ENCODE peak calls at places on chromosomes 4 and X, in six cellular contexts. One of them, this sample, is unnamed. For H3K4me1 and H3K9me3, the result is how much of the 10 kb centered on the place peaks cover.

GRCh38 chr4:111618908-111619307 is 526.3 kb upstream of the FAM241A start:
- DNase-seq in SJSA1: no peak
- DNase-seq in cardiac muscle cell: peak
- DNase-seq in lower lobe of right lung: no peak
- DNase-seq in right lobe of liver: no peak
- DNase-seq in left ventricle myocardium inferior: no peak
- DNase-seq in this sample: no peak

GRCh38 chrX:119880552-119881437 is 9.2 kb downstream of the NDUFA1 start:
- DNase-seq in cardiac muscle cell: peak
- DNase-seq in right lobe of liver: no peak
- DNase-seq in left ventricle myocardium inferior: no peak
- DNase-seq in lower lobe of right lung: no peak
- DNase-seq in SJSA1: peak
- DNase-seq in this sample: no peak

GRCh38 chrX:153983321-153983729 is 10.8 kb downstream of the TMEM187 start:
- DNase-seq in left ventricle myocardium inferior: no peak
- DNase-seq in cardiac muscle cell: no peak
- DNase-seq in lower lobe of right lung: no peak
- DNase-seq in SJSA1: no peak
- DNase-seq in right lobe of liver: no peak
- DNase-seq in this sample: no peak

GRCh38 chr4:79653871-79654270 is 245.8 kb upstream of the GK2 start:
- DNase-seq in left ventricle myocardium inferior: no peak
- DNase-seq in SJSA1: no peak
- DNase-seq in right lobe of liver: no peak
- DNase-seq in lower lobe of right lung: no peak
- DNase-seq in cardiac muscle cell: no peak
- DNase-seq in this sample: no peak

GRCh38 chrX:128781506-128781905 is 729.3 kb upstream of the ACTRT1 start:
- DNase-seq in SJSA1: no peak
- DNase-seq in lower lobe of right lung: no peak
- DNase-seq in right lobe of liver: no peak
- DNase-seq in cardiac muscle cell: peak
- DNase-seq in left ventricle myocardium inferior: no peak
- DNase-seq in this sample: no peak

GRCh38 chrX:87397103-87397886 is 120.3 kb upstream of the KLHL4 start:
- DNase-seq in cardiac muscle cell: peak
- DNase-seq in lower lobe of right lung: no peak
- DNase-seq in right lobe of liver: no peak
- DNase-seq in left ventricle myocardium inferior: no peak
- DNase-seq in SJSA1: no peak
- DNase-seq in this sample: no peak

GRCh38 chrX:149937881-149938426 is 337 bp downstream of the EOLA2 start:
- DNase-seq in left ventricle myocardium inferior: peak
- DNase-seq in SJSA1: peak
- DNase-seq in lower lobe of right lung: peak
- DNase-seq in right lobe of liver: no peak
- DNase-seq in cardiac muscle cell: no peak
- DNase-seq in this sample: peak

GRCh38 chrX:70434914-70435586 is 9.6 kb upstream of the DLG3 start:
- DNase-seq in lower lobe of right lung: no peak
- DNase-seq in right lobe of liver: no peak
- DNase-seq in left ventricle myocardium inferior: peak
- DNase-seq in cardiac muscle cell: peak
- DNase-seq in SJSA1: peak
- DNase-seq in this sample: peak

GRCh38 chrX:98029861-98030260 is 1146.2 kb downstream of the RPA4 start:
- DNase-seq in right lobe of liver: peak
- DNase-seq in lower lobe of right lung: no peak
- DNase-seq in SJSA1: no peak
- DNase-seq in cardiac muscle cell: no peak
- DNase-seq in left ventricle myocardium inferior: no peak
- DNase-seq in this sample: no peak

GRCh38 chr4:93764647-93765246 is 63.8 kb upstream of the ATOH1 start:
- DNase-seq in right lobe of liver: no peak
- DNase-seq in cardiac muscle cell: peak
- DNase-seq in left ventricle myocardium inferior: no peak
- DNase-seq in lower lobe of right lung: no peak
- DNase-seq in SJSA1: no peak
- DNase-seq in this sample: no peak

GRCh38 chr4:183100827-183101226 is 1.8 kb downstream of the WWC2 start:
- DNase-seq in left ventricle myocardium inferior: no peak
- DNase-seq in SJSA1: no peak
- DNase-seq in right lobe of liver: no peak
- DNase-seq in lower lobe of right lung: no peak
- DNase-seq in cardiac muscle cell: no peak
- DNase-seq in this sample: no peak

GRCh38 chr4:39936565-39937418 is 40.9 kb downstream of the PDS5A start:
- DNase-seq in left ventricle myocardium inferior: no peak
- DNase-seq in SJSA1: no peak
- DNase-seq in right lobe of liver: no peak
- DNase-seq in cardiac muscle cell: no peak
- DNase-seq in lower lobe of right lung: no peak
- DNase-seq in this sample: no peak

GRCh38 chrX:77788050-77788449 is 2.0 kb upstream of the ATRX start:
- DNase-seq in right lobe of liver: no peak
- DNase-seq in left ventricle myocardium inferior: no peak
- DNase-seq in SJSA1: no peak
- DNase-seq in cardiac muscle cell: no peak
- DNase-seq in lower lobe of right lung: no peak
- DNase-seq in this sample: no peak

GRCh38 chrX:46485897-46486296 is 59.3 kb downstream of the ZNF674 start:
- DNase-seq in right lobe of liver: no peak
- DNase-seq in lower lobe of right lung: no peak
- DNase-seq in left ventricle myocardium inferior: no peak
- DNase-seq in cardiac muscle cell: no peak
- DNase-seq in SJSA1: no peak
- DNase-seq in this sample: no peak

GRCh38 chr4:88211473-88212252 is 53.2 kb upstream of the ABCG2 start:
- DNase-seq in SJSA1: no peak
- DNase-seq in cardiac muscle cell: peak
- DNase-seq in right lobe of liver: no peak
- DNase-seq in left ventricle myocardium inferior: no peak
- DNase-seq in lower lobe of right lung: no peak
- DNase-seq in this sample: no peak

GRCh38 chr4:99209671-99210070 is 9.4 kb downstream of the ADH6 start:
- DNase-seq in SJSA1: no peak
- DNase-seq in right lobe of liver: no peak
- DNase-seq in left ventricle myocardium inferior: no peak
- DNase-seq in cardiac muscle cell: peak
- DNase-seq in lower lobe of right lung: no peak
- DNase-seq in this sample: no peak

GRCh38 chr4:56506110-56506705 is 617 bp downstream of the ARL9 start:
- DNase-seq in cardiac muscle cell: peak
- DNase-seq in left ventricle myocardium inferior: no peak
- DNase-seq in SJSA1: no peak
- DNase-seq in lower lobe of right lung: no peak
- DNase-seq in right lobe of liver: no peak
- DNase-seq in this sample: no peak

GRCh38 chr4:98663226-98664006 is 5.0 kb upstream of the TSPAN5 start:
- DNase-seq in cardiac muscle cell: no peak
- DNase-seq in lower lobe of right lung: no peak
- DNase-seq in right lobe of liver: no peak
- DNase-seq in SJSA1: no peak
- DNase-seq in left ventricle myocardium inferior: peak
- DNase-seq in this sample: peak

GRCh38 chr4:147639388-147639787 is 22.2 kb downstream of the TMEM184C start:
- DNase-seq in lower lobe of right lung: no peak
- DNase-seq in SJSA1: no peak
- DNase-seq in right lobe of liver: no peak
- DNase-seq in cardiac muscle cell: no peak
- DNase-seq in left ventricle myocardium inferior: no peak
- DNase-seq in this sample: no peak

GRCh38 chrX:68895339-68896250 is 66.8 kb downstream of the EFNB1 start:
- DNase-seq in lower lobe of right lung: peak
- DNase-seq in left ventricle myocardium inferior: no peak
- DNase-seq in right lobe of liver: no peak
- DNase-seq in SJSA1: no peak
- DNase-seq in cardiac muscle cell: peak
- DNase-seq in this sample: peak
- H3K27ac ChIP-seq in lower lobe of right lung: peak
- H3K27ac ChIP-seq in left ventricle myocardium inferior: peak
- H3K27ac ChIP-seq in right lobe of liver: peak
- H3K27ac ChIP-seq in SJSA1: no peak
- H3K27ac ChIP-seq in cardiac muscle cell: peak
- H3K27ac ChIP-seq in this sample: peak

DNA sequence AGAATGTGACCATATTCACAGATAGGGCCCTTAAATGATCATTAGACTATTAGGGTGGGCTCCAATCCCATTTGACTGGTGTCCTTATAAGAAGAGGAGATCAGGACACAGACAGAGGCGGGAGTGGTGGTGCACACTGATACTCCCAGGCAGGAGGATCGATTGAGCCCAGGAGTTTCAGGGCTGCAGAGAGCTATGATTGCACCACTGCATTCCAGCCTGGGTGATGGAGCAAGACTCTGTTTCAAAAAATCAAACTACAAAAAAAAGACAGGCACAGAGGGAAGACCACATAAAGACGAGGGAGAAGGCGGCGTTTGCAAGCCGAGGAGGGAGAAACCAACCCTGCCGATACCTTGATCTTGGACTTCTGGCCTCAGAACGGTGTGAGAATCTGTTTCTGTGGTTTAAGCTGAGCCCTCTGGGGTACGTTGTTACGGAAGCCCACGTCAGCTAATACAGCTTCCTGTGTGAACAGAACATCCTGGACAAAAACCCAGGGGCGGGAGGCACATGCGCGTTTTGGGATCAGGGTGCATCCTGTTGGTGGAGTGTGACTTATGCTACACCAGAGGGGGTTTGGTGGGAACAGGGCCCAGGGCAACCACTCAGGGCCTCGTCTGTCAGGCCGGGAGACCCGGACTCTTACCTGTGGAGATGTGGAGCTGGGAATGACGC is 211.8 kb upstream of the PSAPL1 start:
- DNase-seq in cardiac muscle cell: peak
- DNase-seq in right lobe of liver: no peak
- DNase-seq in lower lobe of right lung: peak
- DNase-seq in SJSA1: no peak
- DNase-seq in left ventricle myocardium inferior: no peak
- DNase-seq in this sample: no peak
- H3K4me1 ChIP-seq in cardiac muscle cell: under half
- H3K4me1 ChIP-seq in right lobe of liver: under half
- H3K4me1 ChIP-seq in lower lobe of right lung: under half
- H3K4me1 ChIP-seq in SJSA1: under half
- H3K4me1 ChIP-seq in left ventricle myocardium inferior: under half
- H3K4me1 ChIP-seq in this sample: under half

GRCh38 chr4:112771-113170 is 11.5 kb upstream of the ZNF718 start:
- DNase-seq in left ventricle myocardium inferior: no peak
- DNase-seq in lower lobe of right lung: no peak
- DNase-seq in SJSA1: no peak
- DNase-seq in right lobe of liver: no peak
- DNase-seq in cardiac muscle cell: no peak
- DNase-seq in this sample: no peak
- H3K9me3 ChIP-seq in left ventricle myocardium inferior: under half
- H3K9me3 ChIP-seq in lower lobe of right lung: under half
- H3K9me3 ChIP-seq in SJSA1: under half
- H3K9me3 ChIP-seq in right lobe of liver: under half
- H3K9me3 ChIP-seq in cardiac muscle cell: under half
- H3K9me3 ChIP-seq in this sample: under half

DNA sequence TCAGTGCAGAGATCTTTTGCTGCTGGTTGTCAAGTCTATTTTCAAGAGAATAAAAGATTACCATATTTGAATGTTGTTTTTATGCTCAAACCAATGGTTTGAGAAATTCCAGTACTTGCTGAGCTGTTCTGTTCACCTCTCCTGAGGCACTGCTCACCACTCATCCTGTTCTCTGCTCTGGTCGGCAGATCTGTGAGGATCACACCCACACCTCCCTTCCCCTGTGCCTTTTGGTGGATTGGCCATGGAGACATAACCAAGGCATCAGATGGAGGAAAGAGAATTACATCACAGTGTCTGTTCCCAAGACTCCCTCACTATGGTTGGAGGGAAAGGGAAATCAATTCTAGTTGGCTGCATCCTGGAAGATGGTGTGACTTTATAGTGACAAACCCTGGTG is 391.6 kb downstream of the ARHGAP24 start:
- DNase-seq in SJSA1: no peak
- DNase-seq in right lobe of liver: no peak
- DNase-seq in left ventricle myocardium inferior: no peak
- DNase-seq in cardiac muscle cell: no peak
- DNase-seq in lower lobe of right lung: no peak
- DNase-seq in this sample: no peak
- H3K27ac ChIP-seq in SJSA1: no peak
- H3K27ac ChIP-seq in right lobe of liver: no peak
- H3K27ac ChIP-seq in left ventricle myocardium inferior: peak
- H3K27ac ChIP-seq in cardiac muscle cell: no peak
- H3K27ac ChIP-seq in lower lobe of right lung: no peak
- H3K27ac ChIP-seq in this sample: no peak

GRCh38 chrX:9577555-9577954 is 112.7 kb downstream of the TBL1X start:
- DNase-seq in right lobe of liver: no peak
- DNase-seq in SJSA1: no peak
- DNase-seq in lower lobe of right lung: no peak
- DNase-seq in cardiac muscle cell: no peak
- DNase-seq in left ventricle myocardium inferior: no peak
- DNase-seq in this sample: no peak

GRCh38 chrX:9569875-9570274 is 105.0 kb downstream of the TBL1X start:
- DNase-seq in SJSA1: no peak
- DNase-seq in lower lobe of right lung: no peak
- DNase-seq in right lobe of liver: no peak
- DNase-seq in left ventricle myocardium inferior: no peak
- DNase-seq in cardiac muscle cell: peak
- DNase-seq in this sample: peak

GRCh38 chrX:9578083-9578779 is 113.4 kb downstream of the TBL1X start:
- DNase-seq in left ventricle myocardium inferior: no peak
- DNase-seq in SJSA1: no peak
- DNase-seq in right lobe of liver: no peak
- DNase-seq in cardiac muscle cell: peak
- DNase-seq in lower lobe of right lung: no peak
- DNase-seq in this sample: no peak

GRCh38 chrX:9576059-9576458 is 111.2 kb downstream of the TBL1X start:
- DNase-seq in lower lobe of right lung: no peak
- DNase-seq in right lobe of liver: no peak
- DNase-seq in cardiac muscle cell: no peak
- DNase-seq in left ventricle myocardium inferior: no peak
- DNase-seq in SJSA1: no peak
- DNase-seq in this sample: no peak

DNA sequence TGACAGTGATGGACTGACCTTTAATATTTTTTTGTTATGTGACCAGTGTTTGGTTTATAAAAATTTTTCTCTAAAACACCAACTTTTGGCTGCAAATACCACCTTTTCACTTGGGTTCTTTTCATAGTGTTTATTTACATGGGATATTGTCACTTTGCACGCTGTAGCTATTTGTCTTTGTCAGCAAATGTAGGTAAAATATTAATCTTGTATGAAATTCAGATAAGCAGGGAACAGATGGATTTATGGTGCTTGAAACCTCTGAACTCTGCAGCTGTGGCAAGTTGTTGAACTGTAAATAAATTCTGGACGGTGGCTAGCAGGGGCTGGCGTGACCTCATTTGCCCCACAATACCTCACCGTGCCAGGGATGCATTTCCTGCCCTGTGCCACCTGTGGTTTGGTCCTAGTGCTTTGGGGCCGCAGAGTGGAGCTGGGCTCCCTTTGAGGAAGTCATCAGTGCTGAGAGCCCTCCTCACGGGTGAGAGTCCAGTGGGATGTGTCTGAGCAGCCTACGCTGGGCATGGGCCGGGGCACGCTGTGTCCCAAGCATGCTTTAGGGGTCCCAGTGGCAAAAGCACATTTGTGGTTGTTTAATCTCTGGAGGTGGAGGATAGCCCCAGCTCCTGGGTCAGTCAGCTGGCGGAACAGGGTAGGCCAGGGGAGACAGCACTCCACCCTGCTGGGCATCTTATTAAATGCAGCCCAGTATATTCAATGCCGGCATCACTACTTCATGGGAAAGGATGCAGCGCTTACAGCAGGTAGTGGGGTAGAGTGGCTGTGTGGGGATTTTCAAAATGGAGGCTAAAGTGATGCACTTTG is 108.6 kb downstream of the TBL1X start:
- DNase-seq in cardiac muscle cell: no peak
- DNase-seq in right lobe of liver: no peak
- DNase-seq in left ventricle myocardium inferior: no peak
- DNase-seq in lower lobe of right lung: no peak
- DNase-seq in SJSA1: no peak
- DNase-seq in this sample: no peak
- H3K4me1 ChIP-seq in cardiac muscle cell: under half
- H3K4me1 ChIP-seq in right lobe of liver: under half
- H3K4me1 ChIP-seq in left ventricle myocardium inferior: under half
- H3K4me1 ChIP-seq in lower lobe of right lung: under half
- H3K4me1 ChIP-seq in SJSA1: under half
- H3K4me1 ChIP-seq in this sample: under half